ENCODE peak calls at places on chromosomes 3 and 15, in six cellular contexts. One of them, this sample, is unnamed.

GRCh38 chr15:40915679-40916078 is 13.5 kb upstream of the DLL4 start:
- DNase-seq in HepG2: no peak
- DNase-seq in A549: no peak
- DNase-seq in HEK293T: no peak
- DNase-seq in GM12878: no peak
- DNase-seq in IMR-90: no peak
- DNase-seq in this sample: no peak

GRCh38 chr15:86865920-86866319 is 786.2 kb downstream of the AGBL1 start:
- DNase-seq in HEK293T: no peak
- DNase-seq in A549: no peak
- DNase-seq in HepG2: no peak
- DNase-seq in IMR-90: no peak
- DNase-seq in GM12878: no peak
- DNase-seq in this sample: no peak

GRCh38 chr15:70376929-70377691 is 279.4 kb upstream of the TLE3 start:
- DNase-seq in HEK293T: peak
- DNase-seq in HepG2: no peak
- DNase-seq in A549: no peak
- DNase-seq in IMR-90: peak
- DNase-seq in GM12878: no peak
- DNase-seq in this sample: peak

GRCh38 chr15:51128701-51129100 is 34.0 kb upstream of the TNFAIP8L3 start:
- DNase-seq in A549: no peak
- DNase-seq in GM12878: no peak
- DNase-seq in HepG2: no peak
- DNase-seq in IMR-90: peak
- DNase-seq in HEK293T: no peak
- DNase-seq in this sample: no peak

GRCh38 chr3:123884258-123884831 is at the start of gene MYLK:
- DNase-seq in HepG2: peak
- DNase-seq in HEK293T: peak
- DNase-seq in A549: peak
- DNase-seq in IMR-90: peak
- DNase-seq in GM12878: no peak
- DNase-seq in this sample: peak

GRCh38 chr3:167728176-167728575 is 6.5 kb downstream of the PDCD10 start:
- DNase-seq in GM12878: no peak
- DNase-seq in HepG2: no peak
- DNase-seq in A549: peak
- DNase-seq in HEK293T: no peak
- DNase-seq in IMR-90: peak
- DNase-seq in this sample: peak

GRCh38 chr3:36813320-36813719 is 49.0 kb upstream of the DCLK3 start:
- DNase-seq in IMR-90: no peak
- DNase-seq in HepG2: no peak
- DNase-seq in A549: no peak
- DNase-seq in HEK293T: no peak
- DNase-seq in GM12878: no peak
- DNase-seq in this sample: no peak

GRCh38 chr15:71080166-71080565 is 35.1 kb upstream of the THSD4 start:
- DNase-seq in HepG2: no peak
- DNase-seq in A549: no peak
- DNase-seq in GM12878: no peak
- DNase-seq in IMR-90: no peak
- DNase-seq in HEK293T: no peak
- DNase-seq in this sample: no peak

GRCh38 chr3:116443096-116443793 is 2.0 kb downstream of the LSAMP start:
- DNase-seq in A549: no peak
- DNase-seq in GM12878: no peak
- DNase-seq in HepG2: no peak
- DNase-seq in IMR-90: peak
- DNase-seq in HEK293T: no peak
- DNase-seq in this sample: no peak

GRCh38 chr15:72312605-72313447 is 7.1 kb downstream of the CELF6 start:
- DNase-seq in HepG2: peak
- DNase-seq in HEK293T: peak
- DNase-seq in A549: peak
- DNase-seq in GM12878: no peak
- DNase-seq in IMR-90: peak
- DNase-seq in this sample: peak

GRCh38 chr3:64187065-64187959 is 38.0 kb downstream of the PRICKLE2 start:
- DNase-seq in HepG2: peak
- DNase-seq in A549: peak
- DNase-seq in IMR-90: peak
- DNase-seq in HEK293T: peak
- DNase-seq in GM12878: no peak
- DNase-seq in this sample: no peak

DNA sequence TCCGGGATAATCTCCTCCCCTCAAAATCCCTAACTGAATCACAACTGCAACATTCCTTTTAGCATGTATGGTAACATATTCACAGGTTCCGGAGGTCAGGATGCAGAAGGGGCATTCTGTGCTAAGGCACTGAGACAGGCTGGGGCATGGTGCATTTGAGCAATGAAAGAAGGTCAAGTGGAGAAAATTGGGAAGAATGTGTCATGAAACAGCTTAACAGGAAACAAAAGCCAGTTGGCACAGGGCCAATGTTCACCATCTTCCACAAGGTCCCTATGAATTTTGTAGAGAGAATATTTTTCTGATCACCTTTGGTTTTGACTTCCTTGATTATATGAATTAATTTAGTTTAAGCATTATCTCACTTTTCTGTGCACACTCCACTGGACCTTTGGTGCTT is 587.7 kb upstream of the NR2F2 start:
- DNase-seq in HepG2: no peak
- DNase-seq in IMR-90: no peak
- DNase-seq in GM12878: no peak
- DNase-seq in HEK293T: no peak
- DNase-seq in A549: no peak
- DNase-seq in this sample: no peak
- TF ChIP-seq BHLHE40 in HepG2: no peak
- TF ChIP-seq BHLHE40 in IMR-90: no peak
- TF ChIP-seq BHLHE40 in GM12878: no peak
- TF ChIP-seq BHLHE40 in HEK293T: no peak
- TF ChIP-seq BHLHE40 in A549: no peak
- TF ChIP-seq BHLHE40 in this sample: no peak

DNA sequence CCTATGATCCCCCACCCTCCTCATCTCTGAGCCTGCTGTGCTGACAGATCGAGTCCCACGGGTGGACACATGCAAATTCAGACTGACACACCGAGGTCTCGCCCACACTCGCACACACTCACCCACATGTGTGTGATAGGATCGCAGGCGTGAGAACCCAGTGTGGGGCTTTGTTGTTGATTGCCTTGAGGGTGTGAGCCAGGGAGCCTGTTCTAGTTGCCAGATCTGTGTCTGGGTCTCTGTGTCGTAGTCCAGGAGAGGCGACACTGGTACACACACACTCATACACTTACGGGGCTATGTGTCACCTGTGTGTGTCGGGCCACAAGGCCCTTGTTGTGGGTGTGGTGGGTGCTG is 2.0 kb downstream of the EPHB3 start:
- DNase-seq in IMR-90: no peak
- DNase-seq in GM12878: no peak
- DNase-seq in HepG2: no peak
- DNase-seq in HEK293T: no peak
- DNase-seq in A549: no peak
- DNase-seq in this sample: no peak
- TF ChIP-seq BHLHE40 in IMR-90: no peak
- TF ChIP-seq BHLHE40 in GM12878: no peak
- TF ChIP-seq BHLHE40 in HepG2: no peak
- TF ChIP-seq BHLHE40 in HEK293T: no peak
- TF ChIP-seq BHLHE40 in A549: no peak
- TF ChIP-seq BHLHE40 in this sample: no peak

GRCh38 chr3:112857526-112857925 is 10.9 kb upstream of the CD200R1L start:
- DNase-seq in A549: no peak
- DNase-seq in HepG2: no peak
- DNase-seq in GM12878: no peak
- DNase-seq in IMR-90: no peak
- DNase-seq in HEK293T: no peak
- DNase-seq in this sample: no peak
- TF ChIP-seq BHLHE40 in A549: no peak
- TF ChIP-seq BHLHE40 in HepG2: no peak
- TF ChIP-seq BHLHE40 in GM12878: no peak
- TF ChIP-seq BHLHE40 in IMR-90: no peak
- TF ChIP-seq BHLHE40 in HEK293T: no peak
- TF ChIP-seq BHLHE40 in this sample: no peak

DNA sequence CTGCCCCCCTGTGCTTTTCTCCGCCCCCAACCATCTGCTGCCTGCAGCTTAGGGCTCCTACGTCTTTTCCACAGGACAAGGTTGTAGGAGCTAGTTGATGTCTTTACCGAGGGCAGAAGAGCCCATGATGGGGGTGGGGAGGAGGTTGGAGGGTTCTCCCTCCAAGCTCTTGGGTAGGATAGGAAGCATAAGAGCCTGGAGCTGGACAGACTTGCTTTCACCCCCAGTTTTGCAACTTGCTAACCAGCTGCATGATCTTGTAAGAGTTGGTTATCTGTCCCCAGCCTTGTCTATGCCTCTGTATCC is 856 bp downstream of the ABCF3 start:
- DNase-seq in GM12878: no peak
- DNase-seq in IMR-90: no peak
- DNase-seq in A549: no peak
- DNase-seq in HEK293T: no peak
- DNase-seq in HepG2: no peak
- DNase-seq in this sample: no peak
- TF ChIP-seq BHLHE40 in GM12878: no peak
- TF ChIP-seq BHLHE40 in IMR-90: no peak
- TF ChIP-seq BHLHE40 in A549: no peak
- TF ChIP-seq BHLHE40 in HEK293T: no peak
- TF ChIP-seq BHLHE40 in HepG2: no peak
- TF ChIP-seq BHLHE40 in this sample: no peak

GRCh38 chr3:126117786-126118185 is 33.9 kb upstream of the SLC41A3 start:
- DNase-seq in A549: no peak
- DNase-seq in HEK293T: no peak
- DNase-seq in IMR-90: no peak
- DNase-seq in HepG2: no peak
- DNase-seq in GM12878: no peak
- DNase-seq in this sample: no peak

GRCh38 chr3:126118591-126118990 is 34.7 kb upstream of the SLC41A3 start:
- DNase-seq in HEK293T: no peak
- DNase-seq in GM12878: no peak
- DNase-seq in HepG2: no peak
- DNase-seq in IMR-90: no peak
- DNase-seq in A549: no peak
- DNase-seq in this sample: no peak

GRCh38 chr3:126116526-126116925 is 32.6 kb upstream of the SLC41A3 start:
- DNase-seq in GM12878: no peak
- DNase-seq in A549: no peak
- DNase-seq in IMR-90: no peak
- DNase-seq in HepG2: no peak
- DNase-seq in HEK293T: no peak
- DNase-seq in this sample: no peak

GRCh38 chr3:126119008-126119675 is 35.2 kb upstream of the SLC41A3 start:
- DNase-seq in A549: no peak
- DNase-seq in GM12878: no peak
- DNase-seq in IMR-90: no peak
- DNase-seq in HEK293T: no peak
- DNase-seq in HepG2: no peak
- DNase-seq in this sample: no peak

GRCh38 chr3:126117212-126117611 is 33.3 kb upstream of the SLC41A3 start:
- DNase-seq in IMR-90: no peak
- DNase-seq in HepG2: no peak
- DNase-seq in HEK293T: no peak
- DNase-seq in GM12878: no peak
- DNase-seq in A549: no peak
- DNase-seq in this sample: no peak
- TF ChIP-seq BHLHE40 in IMR-90: no peak
- TF ChIP-seq BHLHE40 in HepG2: no peak
- TF ChIP-seq BHLHE40 in HEK293T: no peak
- TF ChIP-seq BHLHE40 in GM12878: no peak
- TF ChIP-seq BHLHE40 in A549: no peak
- TF ChIP-seq BHLHE40 in this sample: no peak